ENCODE peak calls at places on chromosomes 11 and 22, in eight cellular contexts. One of them, this sample, is unnamed.

GRCh38 chr11:15569626-15570025 is 454.9 kb downstream of the INSC start:
- DNase-seq in activated CD4-positive, CD25-positive, alpha-beta regulatory T cell: no peak
- DNase-seq in NCI-H1694: no peak
- DNase-seq in progenitor cell of endocrine pancreas: no peak
- DNase-seq in stimulated activated CD4-positive, alpha-beta T cell treated with anti-CD3 and anti-CD28 coated beads, Interleukin-1b, Interleukin-23, amount 100 ng/mL, for 4 hours: no peak
- DNase-seq in H9: no peak
- DNase-seq in left colon: no peak
- DNase-seq in SW480: no peak
- DNase-seq in this sample: no peak

GRCh38 chr11:128506999-128507591 is 80.3 kb downstream of the ETS1 start:
- DNase-seq in activated CD4-positive, CD25-positive, alpha-beta regulatory T cell: no peak
- DNase-seq in NCI-H1694: no peak
- DNase-seq in progenitor cell of endocrine pancreas: no peak
- DNase-seq in stimulated activated CD4-positive, alpha-beta T cell treated with anti-CD3 and anti-CD28 coated beads, Interleukin-1b, Interleukin-23, amount 100 ng/mL, for 4 hours: no peak
- DNase-seq in H9: no peak
- DNase-seq in left colon: peak
- DNase-seq in SW480: peak
- DNase-seq in this sample: no peak

GRCh38 chr11:82557274-82557673 is 176.4 kb downstream of the FAM181B start:
- DNase-seq in activated CD4-positive, CD25-positive, alpha-beta regulatory T cell: no peak
- DNase-seq in NCI-H1694: no peak
- DNase-seq in progenitor cell of endocrine pancreas: no peak
- DNase-seq in stimulated activated CD4-positive, alpha-beta T cell treated with anti-CD3 and anti-CD28 coated beads, Interleukin-1b, Interleukin-23, amount 100 ng/mL, for 4 hours: no peak
- DNase-seq in H9: no peak
- DNase-seq in left colon: peak
- DNase-seq in SW480: no peak
- DNase-seq in this sample: no peak

GRCh38 chr11:103547009-103547408 is 437.8 kb downstream of the DYNC2H1 start:
- DNase-seq in activated CD4-positive, CD25-positive, alpha-beta regulatory T cell: no peak
- DNase-seq in NCI-H1694: no peak
- DNase-seq in progenitor cell of endocrine pancreas: no peak
- DNase-seq in stimulated activated CD4-positive, alpha-beta T cell treated with anti-CD3 and anti-CD28 coated beads, Interleukin-1b, Interleukin-23, amount 100 ng/mL, for 4 hours: no peak
- DNase-seq in H9: no peak
- DNase-seq in left colon: no peak
- DNase-seq in SW480: no peak
- DNase-seq in this sample: no peak

GRCh38 chr11:115287266-115287665 is 216.9 kb downstream of the CADM1 start:
- DNase-seq in activated CD4-positive, CD25-positive, alpha-beta regulatory T cell: no peak
- DNase-seq in NCI-H1694: no peak
- DNase-seq in progenitor cell of endocrine pancreas: no peak
- DNase-seq in stimulated activated CD4-positive, alpha-beta T cell treated with anti-CD3 and anti-CD28 coated beads, Interleukin-1b, Interleukin-23, amount 100 ng/mL, for 4 hours: no peak
- DNase-seq in H9: no peak
- DNase-seq in left colon: no peak
- DNase-seq in SW480: no peak
- DNase-seq in this sample: no peak

GRCh38 chr22:24695958-24696511 is 78.5 kb downstream of the PIWIL3 start:
- DNase-seq in activated CD4-positive, CD25-positive, alpha-beta regulatory T cell: no peak
- DNase-seq in NCI-H1694: no peak
- DNase-seq in progenitor cell of endocrine pancreas: no peak
- DNase-seq in stimulated activated CD4-positive, alpha-beta T cell treated with anti-CD3 and anti-CD28 coated beads, Interleukin-1b, Interleukin-23, amount 100 ng/mL, for 4 hours: no peak
- DNase-seq in H9: peak
- DNase-seq in left colon: no peak
- DNase-seq in SW480: no peak
- DNase-seq in this sample: no peak

GRCh38 chr11:109423114-109423859 is 1.3 kb downstream of the C11orf87 start:
- DNase-seq in activated CD4-positive, CD25-positive, alpha-beta regulatory T cell: no peak
- DNase-seq in NCI-H1694: no peak
- DNase-seq in progenitor cell of endocrine pancreas: no peak
- DNase-seq in stimulated activated CD4-positive, alpha-beta T cell treated with anti-CD3 and anti-CD28 coated beads, Interleukin-1b, Interleukin-23, amount 100 ng/mL, for 4 hours: no peak
- DNase-seq in H9: peak
- DNase-seq in left colon: no peak
- DNase-seq in SW480: no peak
- DNase-seq in this sample: peak

GRCh38 chr11:131684111-131685060 is 314.0 kb downstream of the NTM start:
- DNase-seq in activated CD4-positive, CD25-positive, alpha-beta regulatory T cell: no peak
- DNase-seq in NCI-H1694: no peak
- DNase-seq in progenitor cell of endocrine pancreas: peak
- DNase-seq in stimulated activated CD4-positive, alpha-beta T cell treated with anti-CD3 and anti-CD28 coated beads, Interleukin-1b, Interleukin-23, amount 100 ng/mL, for 4 hours: no peak
- DNase-seq in H9: peak
- DNase-seq in left colon: no peak
- DNase-seq in SW480: no peak
- DNase-seq in this sample: no peak

GRCh38 chr11:65530157-65530496 is 5.2 kb downstream of the SCYL1 start:
- DNase-seq in activated CD4-positive, CD25-positive, alpha-beta regulatory T cell: no peak
- DNase-seq in NCI-H1694: no peak
- DNase-seq in progenitor cell of endocrine pancreas: no peak
- DNase-seq in stimulated activated CD4-positive, alpha-beta T cell treated with anti-CD3 and anti-CD28 coated beads, Interleukin-1b, Interleukin-23, amount 100 ng/mL, for 4 hours: no peak
- DNase-seq in H9: no peak
- DNase-seq in left colon: no peak
- DNase-seq in SW480: no peak
- DNase-seq in this sample: no peak

GRCh38 chr11:42555197-42555596 is 756.6 kb upstream of the API5 start:
- DNase-seq in activated CD4-positive, CD25-positive, alpha-beta regulatory T cell: no peak
- DNase-seq in NCI-H1694: no peak
- DNase-seq in progenitor cell of endocrine pancreas: no peak
- DNase-seq in stimulated activated CD4-positive, alpha-beta T cell treated with anti-CD3 and anti-CD28 coated beads, Interleukin-1b, Interleukin-23, amount 100 ng/mL, for 4 hours: no peak
- DNase-seq in H9: no peak
- DNase-seq in left colon: no peak
- DNase-seq in SW480: peak
- DNase-seq in this sample: no peak

GRCh38 chr22:28424427-28425080 is 255.1 kb downstream of the TTC28 start:
- DNase-seq in activated CD4-positive, CD25-positive, alpha-beta regulatory T cell: no peak
- DNase-seq in NCI-H1694: peak
- DNase-seq in progenitor cell of endocrine pancreas: no peak
- DNase-seq in stimulated activated CD4-positive, alpha-beta T cell treated with anti-CD3 and anti-CD28 coated beads, Interleukin-1b, Interleukin-23, amount 100 ng/mL, for 4 hours: no peak
- DNase-seq in H9: no peak
- DNase-seq in left colon: no peak
- DNase-seq in SW480: peak
- DNase-seq in this sample: no peak

GRCh38 chr11:10580625-10581024 is 12.2 kb upstream of the LYVE1 start:
- DNase-seq in activated CD4-positive, CD25-positive, alpha-beta regulatory T cell: no peak
- DNase-seq in NCI-H1694: no peak
- DNase-seq in progenitor cell of endocrine pancreas: no peak
- DNase-seq in stimulated activated CD4-positive, alpha-beta T cell treated with anti-CD3 and anti-CD28 coated beads, Interleukin-1b, Interleukin-23, amount 100 ng/mL, for 4 hours: no peak
- DNase-seq in H9: no peak
- DNase-seq in left colon: no peak
- DNase-seq in SW480: no peak
- DNase-seq in this sample: no peak

GRCh38 chr11:102254047-102254446 is 63.2 kb upstream of the BIRC3 start:
- DNase-seq in activated CD4-positive, CD25-positive, alpha-beta regulatory T cell: no peak
- DNase-seq in NCI-H1694: no peak
- DNase-seq in progenitor cell of endocrine pancreas: no peak
- DNase-seq in stimulated activated CD4-positive, alpha-beta T cell treated with anti-CD3 and anti-CD28 coated beads, Interleukin-1b, Interleukin-23, amount 100 ng/mL, for 4 hours: no peak
- DNase-seq in H9: peak
- DNase-seq in left colon: no peak
- DNase-seq in SW480: no peak
- DNase-seq in this sample: no peak

GRCh38 chr11:28636033-28636432 is 527.8 kb downstream of the METTL15 start:
- DNase-seq in activated CD4-positive, CD25-positive, alpha-beta regulatory T cell: no peak
- DNase-seq in NCI-H1694: no peak
- DNase-seq in progenitor cell of endocrine pancreas: no peak
- DNase-seq in stimulated activated CD4-positive, alpha-beta T cell treated with anti-CD3 and anti-CD28 coated beads, Interleukin-1b, Interleukin-23, amount 100 ng/mL, for 4 hours: no peak
- DNase-seq in H9: no peak
- DNase-seq in left colon: no peak
- DNase-seq in SW480: no peak
- DNase-seq in this sample: no peak

GRCh38 chr11:82869657-82870056 is 30.6 kb downstream of the PRCP start:
- DNase-seq in activated CD4-positive, CD25-positive, alpha-beta regulatory T cell: no peak
- DNase-seq in NCI-H1694: no peak
- DNase-seq in progenitor cell of endocrine pancreas: no peak
- DNase-seq in stimulated activated CD4-positive, alpha-beta T cell treated with anti-CD3 and anti-CD28 coated beads, Interleukin-1b, Interleukin-23, amount 100 ng/mL, for 4 hours: no peak
- DNase-seq in H9: no peak
- DNase-seq in left colon: no peak
- DNase-seq in SW480: no peak
- DNase-seq in this sample: no peak